ENCODE peak calls at places on chromosomes 7 and 10, in ten cellular contexts. One of them, this sample, is unnamed.

GRCh38 chr7:52017802-52018679 is 701.4 kb upstream of the COBL start:
- DNase-seq in astrocyte of the hippocampus: peak; percentile 34
- DNase-seq in activated effector memory CD4-positive, alpha-beta T cell treated with anti-CD3 and anti-CD28 coated beads, Interleukin-2, amount 50 U/mL, for 16 hours: no peak
- DNase-seq in NCI-H1417: peak; percentile 7
- DNase-seq in C1 segment of cervical spinal cord: no peak
- DNase-seq in colonic mucosa: peak; percentile 36
- DNase-seq in CD4-positive, alpha-beta T cell: no peak
- DNase-seq in iPS DF 6.9: peak; percentile 72
- DNase-seq in NCI-H2081: no peak
- DNase-seq in IMR-90: no peak
- DNase-seq in this sample: no peak

GRCh38 chr7:46764100-46764941 is 817.6 kb downstream of the TNS3 start:
- DNase-seq in C1 segment of cervical spinal cord: no peak
- DNase-seq in astrocyte of the hippocampus: peak; percentile 97
- DNase-seq in NCI-H2081: no peak
- DNase-seq in IMR-90: peak; percentile 97
- DNase-seq in activated effector memory CD4-positive, alpha-beta T cell treated with anti-CD3 and anti-CD28 coated beads, Interleukin-2, amount 50 U/mL, for 16 hours: no peak
- DNase-seq in iPS DF 6.9: no peak
- DNase-seq in colonic mucosa: peak; percentile 31
- DNase-seq in CD4-positive, alpha-beta T cell: no peak
- DNase-seq in NCI-H1417: no peak
- DNase-seq in this sample: no peak

GRCh38 chr7:17019106-17019505 is 137.3 kb upstream of the AGR3 start:
- DNase-seq in activated effector memory CD4-positive, alpha-beta T cell treated with anti-CD3 and anti-CD28 coated beads, Interleukin-2, amount 50 U/mL, for 16 hours: no peak
- DNase-seq in colonic mucosa: no peak
- DNase-seq in astrocyte of the hippocampus: no peak
- DNase-seq in NCI-H2081: no peak
- DNase-seq in C1 segment of cervical spinal cord: no peak
- DNase-seq in CD4-positive, alpha-beta T cell: no peak
- DNase-seq in iPS DF 6.9: no peak
- DNase-seq in NCI-H1417: no peak
- DNase-seq in IMR-90: no peak
- DNase-seq in this sample: no peak

GRCh38 chr7:122485841-122486240 is 181.3 kb upstream of the FEZF1 start:
- DNase-seq in C1 segment of cervical spinal cord: no peak
- DNase-seq in CD4-positive, alpha-beta T cell: no peak
- DNase-seq in colonic mucosa: no peak
- DNase-seq in activated effector memory CD4-positive, alpha-beta T cell treated with anti-CD3 and anti-CD28 coated beads, Interleukin-2, amount 50 U/mL, for 16 hours: no peak
- DNase-seq in IMR-90: no peak
- DNase-seq in NCI-H2081: no peak
- DNase-seq in iPS DF 6.9: no peak
- DNase-seq in NCI-H1417: no peak
- DNase-seq in astrocyte of the hippocampus: peak; percentile 23
- DNase-seq in this sample: no peak

GRCh38 chr7:18610331-18610948 is 114.9 kb downstream of the HDAC9 start:
- DNase-seq in IMR-90: peak; percentile 28
- DNase-seq in NCI-H1417: peak; percentile 3
- DNase-seq in astrocyte of the hippocampus: peak; percentile 19
- DNase-seq in activated effector memory CD4-positive, alpha-beta T cell treated with anti-CD3 and anti-CD28 coated beads, Interleukin-2, amount 50 U/mL, for 16 hours: no peak
- DNase-seq in NCI-H2081: peak; percentile 12
- DNase-seq in iPS DF 6.9: peak; percentile 27
- DNase-seq in CD4-positive, alpha-beta T cell: no peak
- DNase-seq in C1 segment of cervical spinal cord: no peak
- DNase-seq in colonic mucosa: peak; percentile 26
- DNase-seq in this sample: no peak

GRCh38 chr10:31822616-31823318 is 105.9 kb downstream of the ARHGAP12 start:
- DNase-seq in colonic mucosa: no peak
- DNase-seq in astrocyte of the hippocampus: no peak
- DNase-seq in activated effector memory CD4-positive, alpha-beta T cell treated with anti-CD3 and anti-CD28 coated beads, Interleukin-2, amount 50 U/mL, for 16 hours: no peak
- DNase-seq in C1 segment of cervical spinal cord: no peak
- DNase-seq in IMR-90: no peak
- DNase-seq in NCI-H1417: no peak
- DNase-seq in CD4-positive, alpha-beta T cell: no peak
- DNase-seq in NCI-H2081: no peak
- DNase-seq in iPS DF 6.9: no peak
- DNase-seq in this sample: no peak

GRCh38 chr10:86956841-86957448 is 470 bp downstream of the MMRN2 start:
- DNase-seq in C1 segment of cervical spinal cord: no peak
- DNase-seq in iPS DF 6.9: no peak
- DNase-seq in IMR-90: no peak
- DNase-seq in astrocyte of the hippocampus: no peak
- DNase-seq in colonic mucosa: no peak
- DNase-seq in NCI-H1417: no peak
- DNase-seq in activated effector memory CD4-positive, alpha-beta T cell treated with anti-CD3 and anti-CD28 coated beads, Interleukin-2, amount 50 U/mL, for 16 hours: no peak
- DNase-seq in NCI-H2081: no peak
- DNase-seq in CD4-positive, alpha-beta T cell: no peak
- DNase-seq in this sample: no peak

GRCh38 chr7:45663965-45664623 is 89.9 kb downstream of the ADCY1 start:
- DNase-seq in activated effector memory CD4-positive, alpha-beta T cell treated with anti-CD3 and anti-CD28 coated beads, Interleukin-2, amount 50 U/mL, for 16 hours: peak; percentile 19
- DNase-seq in IMR-90: no peak
- DNase-seq in iPS DF 6.9: no peak
- DNase-seq in astrocyte of the hippocampus: no peak
- DNase-seq in colonic mucosa: peak; percentile 9
- DNase-seq in CD4-positive, alpha-beta T cell: no peak
- DNase-seq in NCI-H2081: no peak
- DNase-seq in NCI-H1417: no peak
- DNase-seq in C1 segment of cervical spinal cord: no peak
- DNase-seq in this sample: peak; percentile 44

GRCh38 chr10:73763343-73763742 is 18.5 kb upstream of the CHCHD1 start:
- DNase-seq in C1 segment of cervical spinal cord: no peak
- DNase-seq in CD4-positive, alpha-beta T cell: no peak
- DNase-seq in iPS DF 6.9: no peak
- DNase-seq in astrocyte of the hippocampus: no peak
- DNase-seq in NCI-H1417: no peak
- DNase-seq in colonic mucosa: no peak
- DNase-seq in IMR-90: no peak
- DNase-seq in activated effector memory CD4-positive, alpha-beta T cell treated with anti-CD3 and anti-CD28 coated beads, Interleukin-2, amount 50 U/mL, for 16 hours: no peak
- DNase-seq in NCI-H2081: no peak
- DNase-seq in this sample: no peak

GRCh38 chr10:69458426-69459100 is 7.3 kb downstream of the TSPAN15 start:
- DNase-seq in NCI-H2081: no peak
- DNase-seq in CD4-positive, alpha-beta T cell: no peak
- DNase-seq in IMR-90: no peak
- DNase-seq in C1 segment of cervical spinal cord: no peak
- DNase-seq in colonic mucosa: peak; percentile 93
- DNase-seq in activated effector memory CD4-positive, alpha-beta T cell treated with anti-CD3 and anti-CD28 coated beads, Interleukin-2, amount 50 U/mL, for 16 hours: no peak
- DNase-seq in NCI-H1417: no peak
- DNase-seq in iPS DF 6.9: no peak
- DNase-seq in astrocyte of the hippocampus: peak; percentile 57
- DNase-seq in this sample: no peak

GRCh38 chr7:30164567-30164966 is 29.8 kb downstream of the MTURN start:
- DNase-seq in CD4-positive, alpha-beta T cell: no peak
- DNase-seq in iPS DF 6.9: peak; percentile 39
- DNase-seq in NCI-H2081: peak; percentile 53
- DNase-seq in NCI-H1417: peak; percentile 71
- DNase-seq in activated effector memory CD4-positive, alpha-beta T cell treated with anti-CD3 and anti-CD28 coated beads, Interleukin-2, amount 50 U/mL, for 16 hours: no peak
- DNase-seq in IMR-90: peak; percentile 54
- DNase-seq in astrocyte of the hippocampus: peak; percentile 75
- DNase-seq in C1 segment of cervical spinal cord: no peak
- DNase-seq in colonic mucosa: no peak
- DNase-seq in this sample: no peak

GRCh38 chr7:46080595-46081159 is 159.6 kb upstream of the IGFBP3 start:
- DNase-seq in iPS DF 6.9: no peak
- DNase-seq in CD4-positive, alpha-beta T cell: no peak
- DNase-seq in activated effector memory CD4-positive, alpha-beta T cell treated with anti-CD3 and anti-CD28 coated beads, Interleukin-2, amount 50 U/mL, for 16 hours: no peak
- DNase-seq in NCI-H2081: no peak
- DNase-seq in colonic mucosa: no peak
- DNase-seq in IMR-90: peak; percentile 17
- DNase-seq in astrocyte of the hippocampus: no peak
- DNase-seq in C1 segment of cervical spinal cord: no peak
- DNase-seq in NCI-H1417: no peak
- DNase-seq in this sample: no peak

GRCh38 chr10:1094112-1095057 is 38.2 kb downstream of the WDR37 start:
- DNase-seq in NCI-H1417: no peak
- DNase-seq in astrocyte of the hippocampus: no peak
- DNase-seq in CD4-positive, alpha-beta T cell: no peak
- DNase-seq in colonic mucosa: no peak
- DNase-seq in activated effector memory CD4-positive, alpha-beta T cell treated with anti-CD3 and anti-CD28 coated beads, Interleukin-2, amount 50 U/mL, for 16 hours: peak; percentile 82
- DNase-seq in C1 segment of cervical spinal cord: no peak
- DNase-seq in iPS DF 6.9: no peak
- DNase-seq in IMR-90: no peak
- DNase-seq in NCI-H2081: no peak
- DNase-seq in this sample: no peak

GRCh38 chr10:101050206-101051069 is 11.4 kb upstream of the KAZALD1 start:
- DNase-seq in astrocyte of the hippocampus: peak; percentile 86
- DNase-seq in iPS DF 6.9: no peak
- DNase-seq in C1 segment of cervical spinal cord: no peak
- DNase-seq in colonic mucosa: peak; percentile 81
- DNase-seq in activated effector memory CD4-positive, alpha-beta T cell treated with anti-CD3 and anti-CD28 coated beads, Interleukin-2, amount 50 U/mL, for 16 hours: peak; percentile 93
- DNase-seq in NCI-H2081: peak; percentile 61
- DNase-seq in CD4-positive, alpha-beta T cell: peak; percentile 85
- DNase-seq in IMR-90: no peak
- DNase-seq in NCI-H1417: peak; percentile 70
- DNase-seq in this sample: peak; percentile 42

GRCh38 chr7:132815130-132815529 is 238.9 kb upstream of the PLXNA4 start:
- DNase-seq in C1 segment of cervical spinal cord: no peak
- DNase-seq in IMR-90: peak; percentile 12
- DNase-seq in iPS DF 6.9: no peak
- DNase-seq in astrocyte of the hippocampus: peak; percentile 16
- DNase-seq in NCI-H1417: no peak
- DNase-seq in NCI-H2081: no peak
- DNase-seq in activated effector memory CD4-positive, alpha-beta T cell treated with anti-CD3 and anti-CD28 coated beads, Interleukin-2, amount 50 U/mL, for 16 hours: no peak
- DNase-seq in colonic mucosa: no peak
- DNase-seq in CD4-positive, alpha-beta T cell: no peak
- DNase-seq in this sample: no peak

GRCh38 chr7:151491859-151492258 is 27.8 kb downstream of the RHEB start:
- DNase-seq in NCI-H2081: no peak
- DNase-seq in activated effector memory CD4-positive, alpha-beta T cell treated with anti-CD3 and anti-CD28 coated beads, Interleukin-2, amount 50 U/mL, for 16 hours: no peak
- DNase-seq in CD4-positive, alpha-beta T cell: no peak
- DNase-seq in astrocyte of the hippocampus: peak; percentile 86
- DNase-seq in NCI-H1417: no peak
- DNase-seq in IMR-90: peak; percentile 90
- DNase-seq in C1 segment of cervical spinal cord: no peak
- DNase-seq in colonic mucosa: no peak
- DNase-seq in iPS DF 6.9: no peak
- DNase-seq in this sample: no peak

GRCh38 chr7:9189683-9190082 is 756.3 kb downstream of the NXPH1 start:
- DNase-seq in iPS DF 6.9: no peak
- DNase-seq in NCI-H1417: no peak
- DNase-seq in NCI-H2081: no peak
- DNase-seq in IMR-90: no peak
- DNase-seq in colonic mucosa: no peak
- DNase-seq in astrocyte of the hippocampus: no peak
- DNase-seq in CD4-positive, alpha-beta T cell: no peak
- DNase-seq in C1 segment of cervical spinal cord: no peak
- DNase-seq in activated effector memory CD4-positive, alpha-beta T cell treated with anti-CD3 and anti-CD28 coated beads, Interleukin-2, amount 50 U/mL, for 16 hours: no peak
- DNase-seq in this sample: no peak

GRCh38 chr7:22356010-22356854 is 722 bp downstream of the RAPGEF5 start:
- DNase-seq in astrocyte of the hippocampus: peak; percentile 15
- DNase-seq in NCI-H1417: peak; percentile 6
- DNase-seq in IMR-90: no peak
- DNase-seq in iPS DF 6.9: no peak
- DNase-seq in colonic mucosa: peak; percentile 63
- DNase-seq in CD4-positive, alpha-beta T cell: no peak
- DNase-seq in NCI-H2081: no peak
- DNase-seq in C1 segment of cervical spinal cord: no peak
- DNase-seq in activated effector memory CD4-positive, alpha-beta T cell treated with anti-CD3 and anti-CD28 coated beads, Interleukin-2, amount 50 U/mL, for 16 hours: no peak
- DNase-seq in this sample: no peak

GRCh38 chr10:22324893-22325271 is 4.0 kb downstream of the BMI1 start:
- DNase-seq in iPS DF 6.9: no peak
- DNase-seq in IMR-90: no peak
- DNase-seq in astrocyte of the hippocampus: no peak
- DNase-seq in colonic mucosa: no peak
- DNase-seq in NCI-H2081: no peak
- DNase-seq in CD4-positive, alpha-beta T cell: no peak
- DNase-seq in C1 segment of cervical spinal cord: no peak
- DNase-seq in NCI-H1417: no peak
- DNase-seq in activated effector memory CD4-positive, alpha-beta T cell treated with anti-CD3 and anti-CD28 coated beads, Interleukin-2, amount 50 U/mL, for 16 hours: no peak
- DNase-seq in this sample: no peak

GRCh38 chr7:259191-259505 is 30.8 kb upstream of the FOXL3 start:
- DNase-seq in colonic mucosa: no peak
- DNase-seq in CD4-positive, alpha-beta T cell: no peak
- DNase-seq in C1 segment of cervical spinal cord: no peak
- DNase-seq in NCI-H1417: no peak
- DNase-seq in IMR-90: no peak
- DNase-seq in astrocyte of the hippocampus: no peak
- DNase-seq in iPS DF 6.9: no peak
- DNase-seq in activated effector memory CD4-positive, alpha-beta T cell treated with anti-CD3 and anti-CD28 coated beads, Interleukin-2, amount 50 U/mL, for 16 hours: peak; percentile 54
- DNase-seq in NCI-H2081: no peak
- DNase-seq in this sample: no peak

GRCh38 chr10:133131053-133131452 is 29.0 kb upstream of the KNDC1 start:
- DNase-seq in C1 segment of cervical spinal cord: no peak
- DNase-seq in IMR-90: no peak
- DNase-seq in activated effector memory CD4-positive, alpha-beta T cell treated with anti-CD3 and anti-CD28 coated beads, Interleukin-2, amount 50 U/mL, for 16 hours: peak; percentile 55
- DNase-seq in astrocyte of the hippocampus: no peak
- DNase-seq in NCI-H1417: no peak
- DNase-seq in iPS DF 6.9: no peak
- DNase-seq in colonic mucosa: no peak
- DNase-seq in NCI-H2081: no peak
- DNase-seq in CD4-positive, alpha-beta T cell: peak; percentile 30
- DNase-seq in this sample: no peak

GRCh38 chr10:122199070-122199469 is 72.0 kb upstream of the BTBD16 start:
- DNase-seq in IMR-90: no peak
- DNase-seq in CD4-positive, alpha-beta T cell: no peak
- DNase-seq in C1 segment of cervical spinal cord: no peak
- DNase-seq in iPS DF 6.9: no peak
- DNase-seq in astrocyte of the hippocampus: no peak
- DNase-seq in NCI-H2081: no peak
- DNase-seq in activated effector memory CD4-positive, alpha-beta T cell treated with anti-CD3 and anti-CD28 coated beads, Interleukin-2, amount 50 U/mL, for 16 hours: peak; percentile 28
- DNase-seq in NCI-H1417: no peak
- DNase-seq in colonic mucosa: no peak
- DNase-seq in this sample: no peak

GRCh38 chr7:132221356-132221755 is 354.9 kb downstream of the PLXNA4 start:
- DNase-seq in CD4-positive, alpha-beta T cell: no peak
- DNase-seq in NCI-H2081: no peak
- DNase-seq in C1 segment of cervical spinal cord: no peak
- DNase-seq in colonic mucosa: peak; percentile 27
- DNase-seq in iPS DF 6.9: no peak
- DNase-seq in IMR-90: no peak
- DNase-seq in activated effector memory CD4-positive, alpha-beta T cell treated with anti-CD3 and anti-CD28 coated beads, Interleukin-2, amount 50 U/mL, for 16 hours: no peak
- DNase-seq in astrocyte of the hippocampus: no peak
- DNase-seq in NCI-H1417: no peak
- DNase-seq in this sample: no peak

GRCh38 chr7:112942981-112943380 is 143.6 kb downstream of the GPR85 start:
- DNase-seq in colonic mucosa: no peak
- DNase-seq in IMR-90: no peak
- DNase-seq in iPS DF 6.9: no peak
- DNase-seq in activated effector memory CD4-positive, alpha-beta T cell treated with anti-CD3 and anti-CD28 coated beads, Interleukin-2, amount 50 U/mL, for 16 hours: no peak
- DNase-seq in CD4-positive, alpha-beta T cell: no peak
- DNase-seq in NCI-H1417: no peak
- DNase-seq in C1 segment of cervical spinal cord: no peak
- DNase-seq in NCI-H2081: no peak
- DNase-seq in astrocyte of the hippocampus: no peak
- DNase-seq in this sample: no peak